ENCODE peak calls at places on chromosomes 13 and 19, in eight cellular contexts. T is Peyer's patch; P is gastrocnemius medialis; G is H1; Y is NB4; L is breast epithelium; H is CD8-positive, alpha-beta memory T cell; O is cardiac muscle cell. R is an unnamed sample.

GRCh38 chr13:45623516-45624090 is 8.1 kb upstream of the ERICH6B start:
- DNase-seq in T (no peak), P (no peak), G (no peak), Y (peak), L (no peak), H (no peak), O (peak), R (no peak)

GRCh38 chr13:37369618-37370017 is 228.9 kb downstream of the POSTN start:
- DNase-seq in T (no peak), P (no peak), G (no peak), Y (no peak), L (no peak), H (no peak), O (peak), R (no peak)

GRCh38 chr19:29667941-29668340 is 2.7 kb downstream of the PLEKHF1 start:
- DNase-seq in T (no peak), P (peak), G (no peak), Y (no peak), L (no peak), H (peak), O (no peak), R (no peak)

GRCh38 chr13:25528266-25528665 is 156.5 kb downstream of the ATP8A2 start:
- DNase-seq in T (no peak), P (no peak), G (no peak), Y (no peak), L (no peak), H (no peak), O (no peak), R (no peak)

GRCh38 chr19:27774827-27775226 is 1438.1 kb downstream of the UQCRFS1 start:
- DNase-seq in T (no peak), P (no peak), G (peak), Y (peak), L (no peak), H (no peak), O (no peak), R (no peak)

GRCh38 chr13:75792526-75793187 is 156.5 kb downstream of the LMO7 start:
- DNase-seq in T (no peak), P (no peak), G (no peak), Y (no peak), L (no peak), H (no peak), O (peak), R (no peak)

GRCh38 chr13:51070005-51070649 is 40.9 kb downstream of the C13orf42 start:
- DNase-seq in T (peak), P (peak), G (peak), Y (peak), L (peak), H (peak), O (peak), R (peak)

GRCh38 chr13:48559638-48560320 is 26.9 kb upstream of the RCBTB2 start:
- DNase-seq in T (no peak), P (no peak), G (no peak), Y (no peak), L (no peak), H (no peak), O (peak), R (no peak)

GRCh38 chr13:55263045-55263444 is 1877.7 kb upstream of the PRR20A start:
- DNase-seq in T (no peak), P (no peak), G (no peak), Y (peak), L (no peak), H (no peak), O (no peak), R (no peak)

GRCh38 chr13:44221657-44222056 is 152.0 kb upstream of the SERP2 start:
- DNase-seq in T (no peak), P (no peak), G (no peak), Y (no peak), L (no peak), H (no peak), O (no peak), R (no peak)

GRCh38 chr13:44220948-44221347 is 152.7 kb upstream of the SERP2 start:
- DNase-seq in T (no peak), P (peak), G (no peak), Y (no peak), L (no peak), H (no peak), O (no peak), R (no peak)

GRCh38 chr13:44223785-44224432 is 149.7 kb upstream of the SERP2 start:
- DNase-seq in T (no peak), P (no peak), G (no peak), Y (no peak), L (no peak), H (no peak), O (no peak), R (no peak)

GRCh38 chr13:44218501-44219240 is 155.0 kb upstream of the SERP2 start:
- DNase-seq in T (no peak), P (peak), G (no peak), Y (no peak), L (peak), H (no peak), O (peak), R (peak)

DNA sequence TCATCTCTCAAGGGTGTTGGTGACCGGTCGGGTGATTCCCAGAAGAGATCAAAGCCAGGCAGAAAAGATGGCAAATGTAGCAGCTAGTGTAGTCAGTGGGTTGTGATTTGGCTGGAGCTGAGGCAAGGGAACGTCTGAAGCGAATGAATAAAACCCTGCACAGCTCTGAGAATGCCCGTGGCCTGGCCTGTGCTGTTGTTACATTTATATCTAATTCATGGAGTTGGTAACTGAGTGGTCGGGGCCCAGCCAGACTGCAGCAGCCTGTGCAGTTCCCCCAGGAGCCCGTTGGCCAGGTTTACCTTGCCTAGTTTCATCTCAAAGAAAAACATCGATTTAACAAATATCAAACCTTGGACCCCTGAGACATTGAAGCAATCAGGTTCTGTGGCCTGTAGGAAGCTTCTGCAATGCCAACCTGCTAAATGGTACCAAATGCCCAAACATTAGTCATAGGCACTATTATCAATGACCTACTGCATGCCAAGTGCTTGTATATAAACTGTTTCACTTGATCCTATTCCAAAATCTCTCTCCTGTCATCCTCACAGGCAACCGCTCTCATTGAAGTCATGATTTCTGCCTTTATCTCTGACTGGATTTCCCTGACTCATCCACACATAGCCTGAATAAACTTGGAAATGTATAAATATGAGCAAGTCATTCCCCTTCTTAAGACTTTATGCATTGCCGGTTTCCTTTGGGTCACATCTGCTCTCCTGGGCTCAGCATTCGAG is 153.6 kb upstream of the SERP2 start:
- DNase-seq in T (no peak), P (no peak), G (no peak), Y (no peak), L (no peak), H (no peak), O (peak), R (no peak)
- H3K4me3 ChIP-seq in T (no peak), P (no peak), G (no peak), Y (no peak), L (no peak), H (no peak), O (no peak), R (no peak)

GRCh38 chr13:107563099-107563925 is 652.0 kb downstream of the LIG4 start:
- DNase-seq in T (no peak), P (no peak), G (no peak), Y (no peak), L (no peak), H (no peak), O (no peak), R (no peak)
- H3K4me3 ChIP-seq in T (no peak), P (no peak), G (no peak), Y (no peak), L (no peak), H (no peak), O (no peak), R (no peak)

GRCh38 chr19:51572908-51573307 is 1.8 kb downstream of the ZNF175 start:
- DNase-seq in T (no peak), P (no peak), G (no peak), Y (no peak), L (no peak), H (no peak), O (peak), R (no peak)

GRCh38 chr19:51570962-51571575 is at the start of gene ZNF175:
- DNase-seq in T (peak), P (peak), G (peak), Y (peak), L (peak), H (peak), O (peak), R (peak)

GRCh38 chr19:51571599-51571998 is 516 bp downstream of the ZNF175 start:
- DNase-seq in T (no peak), P (no peak), G (no peak), Y (peak), L (no peak), H (no peak), O (no peak), R (no peak)

GRCh38 chr19:51572415-51572814 is 1.3 kb downstream of the ZNF175 start:
- DNase-seq in T (no peak), P (no peak), G (no peak), Y (peak), L (no peak), H (no peak), O (peak), R (no peak)

GRCh38 chr19:51573331-51573730 is 2.2 kb downstream of the ZNF175 start:
- DNase-seq in T (no peak), P (no peak), G (no peak), Y (no peak), L (no peak), H (no peak), O (peak), R (no peak)
- H3K4me3 ChIP-seq in T (no peak), P (no peak), G (no peak), Y (no peak), L (no peak), H (no peak), O (no peak), R (no peak)

DNA sequence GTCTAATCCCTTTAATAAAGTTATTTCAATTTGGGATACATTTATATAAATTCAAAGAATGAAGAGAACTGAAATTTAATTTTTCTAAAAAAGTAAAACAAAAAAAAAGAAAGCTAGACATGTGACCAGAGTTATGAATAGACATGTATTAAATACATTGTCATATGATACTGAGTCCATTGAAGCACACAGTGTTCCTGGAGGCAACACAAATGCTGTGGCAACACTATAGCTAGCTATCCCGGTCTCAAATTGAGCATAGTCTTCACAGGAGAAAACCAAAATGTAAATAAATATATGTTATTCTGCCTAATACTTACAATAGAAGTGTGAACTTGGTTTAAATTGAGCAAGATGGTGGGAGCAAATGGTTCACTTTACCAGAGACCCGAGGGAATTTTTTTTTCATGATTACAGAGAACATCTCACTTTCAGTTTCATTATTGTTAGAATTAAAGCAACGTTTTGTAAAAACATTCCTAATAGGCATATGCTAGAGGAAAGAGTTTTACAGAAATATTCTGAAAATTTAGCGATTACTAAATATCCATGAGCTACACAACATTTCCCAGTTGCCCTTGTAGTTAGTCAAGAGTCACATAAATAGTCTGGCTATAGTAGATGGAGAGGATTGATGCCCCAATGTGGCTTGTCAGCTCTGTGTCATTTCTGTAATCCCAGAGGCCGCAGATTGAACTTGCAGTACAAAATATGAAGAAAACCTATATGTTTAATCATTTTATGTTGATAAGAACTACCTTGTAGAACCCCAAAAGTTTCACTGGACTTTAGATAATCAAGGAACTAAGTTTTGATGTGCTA is 775.7 kb upstream of the SPRY2 start:
- DNase-seq in T (no peak), P (peak), G (no peak), Y (no peak), L (no peak), H (no peak), O (no peak), R (no peak)
- H3K4me3 ChIP-seq in T (no peak), P (no peak), G (no peak), Y (no peak), L (peak), H (no peak), O (no peak), R (no peak)

GRCh38 chr19:32692727-32693061 is 1.1 kb downstream of the NUDT19 start:
- DNase-seq in T (no peak), P (no peak), G (no peak), Y (peak), L (no peak), H (no peak), O (no peak), R (no peak)
- H3K4me3 ChIP-seq in T (peak), P (peak), G (peak), Y (peak), L (peak), H (peak), O (peak), R (peak)

GRCh38 chr13:42574011-42574410 is at the start of gene TNFSF11:
- DNase-seq in T (no peak), P (no peak), G (peak), Y (no peak), L (no peak), H (no peak), O (peak), R (no peak)
- H3K4me3 ChIP-seq in T (peak), P (no peak), G (peak), Y (no peak), L (peak), H (peak), O (peak), R (peak)

GRCh38 chr19:35458192-35458591 is 10.1 kb downstream of the FFAR2 start:
- DNase-seq in T (no peak), P (no peak), G (no peak), Y (no peak), L (no peak), H (no peak), O (no peak), R (no peak)

GRCh38 chr19:35457173-35457572 is 9.1 kb downstream of the FFAR2 start:
- DNase-seq in T (no peak), P (no peak), G (no peak), Y (no peak), L (no peak), H (no peak), O (no peak), R (no peak)

GRCh38 chr19:35451278-35452096 is 3.4 kb downstream of the FFAR2 start:
- DNase-seq in T (no peak), P (no peak), G (no peak), Y (no peak), L (no peak), H (no peak), O (no peak), R (no peak)

GRCh38 chr19:35455616-35456201 is 7.7 kb downstream of the FFAR2 start:
- DNase-seq in T (no peak), P (no peak), G (no peak), Y (no peak), L (no peak), H (no peak), O (no peak), R (no peak)

DNA sequence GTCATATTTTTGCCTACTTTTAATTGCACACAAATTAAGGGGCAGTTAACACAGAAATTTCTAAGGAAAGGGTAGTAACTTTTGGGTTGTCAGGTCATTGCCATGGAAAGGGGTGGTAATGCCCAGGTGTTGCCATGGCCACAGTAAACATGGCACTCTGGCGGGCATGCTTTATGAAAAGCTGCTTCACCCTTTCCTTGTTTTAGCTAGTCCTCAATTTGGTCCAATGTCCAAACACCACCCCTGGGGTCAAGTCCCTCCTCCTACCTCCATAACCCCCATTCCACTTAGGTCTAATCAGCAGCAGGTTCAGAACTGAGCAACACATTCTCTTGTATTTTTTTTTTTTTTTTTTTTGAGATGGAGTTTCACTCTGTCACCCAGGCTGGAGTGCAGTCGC is 6.6 kb downstream of the FFAR2 start:
- DNase-seq in T (no peak), P (no peak), G (no peak), Y (no peak), L (no peak), H (no peak), O (no peak), R (no peak)
- H3K4me3 ChIP-seq in T (no peak), P (no peak), G (no peak), Y (no peak), L (no peak), H (no peak), O (no peak), R (no peak)